ENCODE peak calls at places on chromosomes 12 and 14, in seven cellular contexts. O, X, P, S, W, M and R are unnamed samples.

GRCh38 chr14:80271389-80271788 is 60.1 kb upstream of the DIO2 start:
- DNase-seq in O (no peak), X (no peak), P (no peak), S (no peak), W (no peak), M (no peak), R (no peak)

GRCh38 chr12:49702009-49702408 is 5.2 kb downstream of the FMNL3 start:
- DNase-seq in O (no peak), X (no peak), P (no peak), S (no peak), W (no peak), M (no peak), R (no peak)

GRCh38 chr14:89600950-89601826 is 184.2 kb upstream of the FOXN3 start:
- DNase-seq in O (no peak), X (no peak), P (no peak), S (no peak), W (no peak), M (no peak), R (no peak)

GRCh38 chr12:46915861-46916260 is 90.1 kb upstream of the SLC38A4 start:
- DNase-seq in O (no peak), X (no peak), P (no peak), S (no peak), W (no peak), M (no peak), R (no peak)

GRCh38 chr12:72586456-72586855 is 314.3 kb downstream of the TRHDE start:
- DNase-seq in O (no peak), X (no peak), P (no peak), S (no peak), W (no peak), M (no peak), R (no peak)

GRCh38 chr12:42482086-42482819 is 107.3 kb downstream of the PRICKLE1 start:
- DNase-seq in O (no peak), X (no peak), P (peak), S (peak), W (no peak), M (no peak), R (no peak)

GRCh38 chr14:26595922-26596721 is 1.7 kb downstream of the NOVA1 start:
- DNase-seq in O (no peak), X (peak), P (no peak), S (no peak), W (no peak), M (no peak), R (no peak)

GRCh38 chr12:81128930-81129554 is 51.2 kb downstream of the ACSS3 start:
- DNase-seq in O (no peak), X (peak), P (no peak), S (peak), W (no peak), M (peak), R (no peak)

GRCh38 chr14:61477845-61478438 is 156.6 kb downstream of the PRKCH start:
- DNase-seq in O (no peak), X (no peak), P (no peak), S (peak), W (no peak), M (no peak), R (no peak)

GRCh38 chr12:14948672-14949071 is 10.3 kb upstream of the ERP27 start:
- DNase-seq in O (peak), X (no peak), P (peak), S (peak), W (no peak), M (no peak), R (no peak)

GRCh38 chr12:132360906-132361777 is 31.8 kb upstream of the GALNT9 start:
- DNase-seq in O (no peak), X (no peak), P (no peak), S (no peak), W (no peak), M (no peak), R (no peak)

GRCh38 chr14:91225025-91225424 is 19.5 kb downstream of the GPR68 start:
- DNase-seq in O (no peak), X (no peak), P (no peak), S (no peak), W (no peak), M (no peak), R (no peak)

GRCh38 chr12:79250186-79250585 is 385.6 kb downstream of the SYT1 start:
- DNase-seq in O (no peak), X (no peak), P (no peak), S (peak), W (no peak), M (no peak), R (no peak)

GRCh38 chr14:52071675-52072074 is 2.8 kb upstream of the NID2 start:
- DNase-seq in O (no peak), X (no peak), P (no peak), S (no peak), W (no peak), M (no peak), R (no peak)

GRCh38 chr14:71629765-71630502 is 302.3 kb upstream of the RGS6 start:
- DNase-seq in O (no peak), X (no peak), P (no peak), S (no peak), W (no peak), M (peak), R (no peak)

GRCh38 chr14:35405304-35405996 is 901 bp upstream of the NFKBIA start:
- DNase-seq in O (no peak), X (no peak), P (peak), S (no peak), W (no peak), M (no peak), R (no peak)

GRCh38 chr14:39827901-39828655 is 395.8 kb upstream of the FBXO33 start:
- DNase-seq in O (no peak), X (no peak), P (no peak), S (no peak), W (no peak), M (no peak), R (no peak)

GRCh38 chr14:51726166-51726899 is 74.6 kb downstream of the FRMD6 start:
- DNase-seq in O (no peak), X (no peak), P (no peak), S (peak), W (no peak), M (no peak), R (no peak)

GRCh38 chr14:100350283-100350926 is 27.3 kb downstream of the SLC25A47 start:
- DNase-seq in O (no peak), X (no peak), P (no peak), S (no peak), W (no peak), M (no peak), R (no peak)

GRCh38 chr14:54168489-54168888 is 211.9 kb upstream of the BMP4 start:
- DNase-seq in O (no peak), X (no peak), P (no peak), S (no peak), W (no peak), M (no peak), R (no peak)

GRCh38 chr12:54053625-54054441 is at the start of gene HOXC4:
- DNase-seq in O (peak), X (no peak), P (no peak), S (peak), W (no peak), M (peak), R (no peak)

GRCh38 chr12:28885275-28885674 is 263.8 kb upstream of the FAR2 start:
- DNase-seq in O (no peak), X (no peak), P (no peak), S (no peak), W (no peak), M (no peak), R (no peak)

GRCh38 chr14:61435563-61436337 is 114.4 kb downstream of the PRKCH start:
- DNase-seq in O (no peak), X (no peak), P (peak), S (no peak), W (no peak), M (no peak), R (no peak)

GRCh38 chr12:65384240-65384639 is 105.8 kb downstream of the MSRB3 start:
- DNase-seq in O (no peak), X (no peak), P (no peak), S (no peak), W (no peak), M (no peak), R (no peak)

GRCh38 chr12:26028953-26029740 is 70.7 kb downstream of the RASSF8 start:
- DNase-seq in O (no peak), X (peak), P (no peak), S (peak), W (no peak), M (peak), R (no peak)

GRCh38 chr12:25715147-25715546 is 162.1 kb upstream of the LMNTD1 start:
- DNase-seq in O (no peak), X (no peak), P (no peak), S (no peak), W (no peak), M (no peak), R (no peak)

GRCh38 chr12:82682851-82683261 is 3.9 kb upstream of the TMTC2 start:
- DNase-seq in O (no peak), X (no peak), P (no peak), S (no peak), W (no peak), M (no peak), R (no peak)

GRCh38 chr12:57173089-57173488 is 25.7 kb upstream of the LRP1-AS start:
- DNase-seq in O (no peak), X (peak), P (no peak), S (no peak), W (no peak), M (peak), R (no peak)

GRCh38 chr14:29163109-29163508 is 396.5 kb downstream of the FOXG1 start:
- DNase-seq in O (no peak), X (no peak), P (no peak), S (no peak), W (no peak), M (no peak), R (no peak)

GRCh38 chr12:125683748-125684381 is 618.6 kb downstream of the AACS start:
- DNase-seq in O (no peak), X (peak), P (no peak), S (peak), W (no peak), M (peak), R (no peak)

GRCh38 chr12:2177003-2177402 is 124.2 kb downstream of the CACNA1C start:
- DNase-seq in O (no peak), X (no peak), P (no peak), S (no peak), W (no peak), M (no peak), R (no peak)

GRCh38 chr12:122851820-122852219 is 16.6 kb downstream of the HIP1R start:
- DNase-seq in O (no peak), X (no peak), P (no peak), S (peak), W (no peak), M (peak), R (no peak)

GRCh38 chr12:6302621-6303020 is 7.9 kb upstream of the PLEKHG6 start:
- DNase-seq in O (no peak), X (no peak), P (no peak), S (peak), W (no peak), M (no peak), R (no peak)

GRCh38 chr12:124640096-124640495 is 72.7 kb upstream of the NCOR2 start:
- DNase-seq in O (no peak), X (no peak), P (no peak), S (peak), W (no peak), M (no peak), R (no peak)

GRCh38 chr12:51246254-51246853 is 7.7 kb downstream of the DAZAP2 start:
- DNase-seq in O (peak), X (no peak), P (no peak), S (peak), W (no peak), M (peak), R (no peak)

GRCh38 chr12:57619434-57620244 is 8.4 kb downstream of the ARHGEF25 start:
- DNase-seq in O (no peak), X (no peak), P (no peak), S (no peak), W (no peak), M (no peak), R (no peak)

GRCh38 chr14:97788364-97788763 is 991.2 kb downstream of the VRK1 start:
- DNase-seq in O (no peak), X (no peak), P (no peak), S (no peak), W (no peak), M (no peak), R (no peak)